ENCODE peak calls at places on chromosome 11, in five cellular contexts. C is NCI-H82, W is HS-27A, N is HEK293T, V is colonic mucosa. R is an unnamed sample.
A peak's percentile ranks its signal among the peaks of the same experiment; 100 is the strongest.

GRCh38 chr11:9530901-9531625 is 42.4 kb upstream of the WEE1 start:
- DNase-seq in V (peak; percentile 71), N (no peak), C (no peak), W (no peak), R (no peak)

GRCh38 chr11:111335596-111335995 is 37.2 kb downstream of the POU2AF3 start:
- DNase-seq in W (no peak), V (no peak), N (no peak), C (no peak), R (no peak)

GRCh38 chr11:29518389-29519174 is 498.2 kb downstream of the KCNA4 start:
- DNase-seq in N (no peak), W (no peak), V (no peak), C (peak; percentile 21), R (peak; percentile 50)

GRCh38 chr11:64305691-64306562 is 603 bp downstream of the ESRRA start:
- DNase-seq in V (peak; percentile 94), N (no peak), W (no peak), C (peak; percentile 73), R (peak; percentile 79)

GRCh38 chr11:7278314-7278917 is 26.7 kb downstream of the SYT9 start:
- DNase-seq in C (peak; percentile 53), W (no peak), N (peak; percentile 50), V (no peak), R (peak; percentile 52)

GRCh38 chr11:76805206-76805913 is 22.2 kb downstream of the TSKU start:
- DNase-seq in N (no peak), C (no peak), W (no peak), V (peak; percentile 22), R (no peak)

GRCh38 chr11:3995949-3996554 is 98.5 kb upstream of the RRM1 start:
- DNase-seq in W (no peak), V (no peak), N (no peak), C (no peak), R (no peak)

GRCh38 chr11:9716275-9717039 is 52.6 kb downstream of the SWAP70 start:
- DNase-seq in W (no peak), V (no peak), N (no peak), C (no peak), R (no peak)

GRCh38 chr11:46389450-46390330 is 1.9 kb downstream of the CHRM4 start:
- DNase-seq in W (no peak), N (peak; percentile 83), V (peak; percentile 77), C (peak; percentile 83), R (peak; percentile 89)

GRCh38 chr11:128098840-128099239 is 488.5 kb downstream of the ETS1 start:
- DNase-seq in N (no peak), V (no peak), C (peak; percentile 93), W (no peak), R (no peak)

R was measured in hepatocyte.